ENCODE peak calls at places on chromosome 1, in seven cellular contexts. J is hepatocyte, A is brain microvascular endothelial cell, M is upper lobe of right lung, R is GM23338, Y is stomach, H is left ventricle myocardium inferior. W is an unnamed sample.
A peak's percentile ranks its signal among the peaks of the same experiment; 100 is the strongest.

GRCh38 chr1:228963795-228964177 is 228.5 kb downstream of the RHOU start:
- DNase-seq in J (no peak), A (peak; percentile 42), M (no peak), R (no peak), Y (no peak), H (no peak), W (no peak)

GRCh38 chr1:23475134-23475628 is 8.8 kb downstream of the ASAP3 start:
- DNase-seq in J (peak; percentile 52), A (peak; percentile 90), M (no peak), R (no peak), Y (no peak), H (no peak), W (no peak)

GRCh38 chr1:211606327-211606913 is 27.5 kb upstream of the SLC30A1 start:
- DNase-seq in J (no peak), A (no peak), M (no peak), R (no peak), Y (no peak), H (no peak), W (no peak)

GRCh38 chr1:230250676-230251075 is 175.5 kb downstream of the PGBD5 start:
- DNase-seq in J (no peak), A (no peak), M (no peak), R (peak; percentile 43), Y (no peak), H (no peak), W (no peak)

GRCh38 chr1:203860396-203860951 is 925 bp upstream of the SNRPE start:
- DNase-seq in J (peak; percentile 36), A (no peak), M (no peak), R (peak; percentile 46), Y (peak; percentile 53), H (no peak), W (peak; percentile 65)

GRCh38 chr1:199574949-199575348 is 452.6 kb upstream of the NR5A2 start:
- DNase-seq in J (no peak), A (no peak), M (no peak), R (no peak), Y (no peak), H (no peak), W (peak; percentile 30)

GRCh38 chr1:115647507-115647906 is 5.7 kb downstream of the VANGL1 start:
- DNase-seq in J (no peak), A (no peak), M (no peak), R (no peak), Y (no peak), H (no peak), W (no peak)

GRCh38 chr1:74652711-74653131 is 20.9 kb downstream of the ERICH3 start:
- DNase-seq in J (peak; percentile 6), A (peak; percentile 44), M (no peak), R (peak; percentile 18), Y (no peak), H (no peak), W (no peak)

GRCh38 chr1:14487671-14488070 is 110.8 kb upstream of the KAZN start:
- DNase-seq in J (no peak), A (no peak), M (no peak), R (no peak), Y (no peak), H (no peak), W (no peak)

GRCh38 chr1:243568793-243569192 is 281.2 kb downstream of the AKT3 start:
- DNase-seq in J (no peak), A (no peak), M (no peak), R (no peak), Y (no peak), H (no peak), W (no peak)

GRCh38 chr1:210344706-210345105 is 16.0 kb downstream of the HHAT start:
- DNase-seq in J (no peak), A (no peak), M (no peak), R (no peak), Y (no peak), H (no peak), W (no peak)
- TF ChIP-seq CTCF in J (no peak), A (no peak), M (no peak), R (no peak), Y (no peak), H (no peak), W (no peak)

DNA sequence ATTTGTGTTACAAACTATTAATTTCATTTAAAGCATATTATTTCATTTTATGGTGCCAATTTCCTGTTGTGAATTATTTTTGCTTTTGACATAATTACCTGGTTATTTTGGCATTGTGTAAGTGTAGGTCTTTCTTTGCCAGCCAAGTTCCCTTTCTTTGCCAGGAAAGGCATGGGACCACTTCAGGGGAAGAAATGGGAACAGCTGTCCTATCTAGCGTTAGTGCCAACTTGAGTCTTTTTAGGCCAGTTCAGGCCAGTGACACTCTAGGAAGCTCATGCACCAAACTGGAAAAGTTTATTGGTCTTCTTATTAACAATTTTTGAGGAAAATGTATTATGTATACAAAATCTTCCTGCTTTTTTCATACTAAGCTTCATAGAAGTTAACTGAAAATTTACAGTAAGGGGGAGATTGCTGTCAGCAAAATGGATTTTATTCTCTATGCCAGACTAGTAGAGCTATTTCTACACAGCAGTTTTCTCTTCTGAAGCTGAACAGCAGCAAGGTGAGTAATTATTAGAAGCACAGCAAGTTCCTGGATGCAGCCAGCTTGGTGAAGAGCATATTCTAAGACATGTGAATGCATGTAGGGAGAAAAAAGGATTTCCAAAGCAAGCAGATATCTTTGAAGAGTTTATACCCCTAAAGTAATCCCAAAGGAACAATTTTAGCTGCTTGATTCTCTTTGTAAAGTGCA is 914.6 kb upstream of the ADGRL4 start:
- DNase-seq in J (no peak), A (no peak), M (no peak), R (no peak), Y (no peak), H (no peak), W (no peak)
- H3K36me3 ChIP-seq in J (no peaks in the 10 kb centered on the region), A (no peaks in the 10 kb centered on the region), M (no peaks in the 10 kb centered on the region), R (peaks cover 5% of the 10 kb centered on the region), Y (no peaks in the 10 kb centered on the region), H (no peaks in the 10 kb centered on the region), W (no peaks in the 10 kb centered on the region)

GRCh38 chr1:94000531-94001282 is 91.5 kb upstream of the GCLM start:
- DNase-seq in J (no peak), A (no peak), M (no peak), R (no peak), Y (no peak), H (no peak), W (no peak)

GRCh38 chr1:94001397-94002045 is 92.3 kb upstream of the GCLM start:
- DNase-seq in J (no peak), A (no peak), M (no peak), R (no peak), Y (no peak), H (no peak), W (no peak)

GRCh38 chr1:94006604-94007003 is 97.4 kb upstream of the GCLM start:
- DNase-seq in J (no peak), A (no peak), M (no peak), R (no peak), Y (no peak), H (no peak), W (no peak)

GRCh38 chr1:94002046-94002787 is 93.0 kb upstream of the GCLM start:
- DNase-seq in J (no peak), A (no peak), M (no peak), R (no peak), Y (no peak), H (no peak), W (no peak)

DNA sequence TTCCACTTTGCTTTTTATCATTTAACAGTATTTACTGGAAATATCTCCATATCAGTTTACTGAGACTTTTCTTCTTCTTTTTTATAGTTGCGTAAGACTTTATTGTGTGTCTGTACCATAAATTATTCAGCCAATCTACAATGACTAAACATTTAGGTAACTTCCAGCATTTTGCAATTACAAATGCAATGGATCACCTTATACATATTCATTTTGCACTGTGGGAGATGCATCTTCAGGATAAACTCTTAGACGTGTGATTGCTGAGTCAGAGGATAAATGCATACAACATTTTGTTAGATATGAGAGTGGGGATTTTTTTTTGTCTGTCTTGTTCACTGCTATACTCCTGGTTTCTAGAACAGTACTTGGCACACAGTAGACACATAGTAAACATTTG is 95.7 kb upstream of the GCLM start:
- DNase-seq in J (no peak), A (no peak), M (no peak), R (no peak), Y (no peak), H (no peak), W (no peak)
- H3K27ac ChIP-seq in J (no peak overlapping the region), A (no peak overlapping the region), M (no peak overlapping the region), R (no peak overlapping the region), Y (no peak overlapping the region), H (no peak overlapping the region), W (no peak overlapping the region)

GRCh38 chr1:2801535-2802291 is at the start of gene TTC34:
- DNase-seq in J (no peak), A (no peak), M (peak; percentile 72), R (peak; percentile 73), Y (peak; percentile 33), H (no peak), W (peak; percentile 27)
- TF ChIP-seq CTCF in J (no peak), A (peak; percentile 15), M (peak; percentile 29), R (peak; percentile 57), Y (peak; percentile 29), H (peak; percentile 31), W (peak; percentile 26)

W was measured in colonic mucosa.